ENCODE peak calls at places on chromosomes 4 and X, in seven cellular contexts. K is body of pancreas, P is lower leg skin, V is heart left ventricle, A is uterus, Y is GM12891, J is HepG2. H is an unnamed sample.

GRCh38 chr4:122854860-122855259 is 28.2 kb downstream of the FGF2 start:
- DNase-seq in K (no peak), P (no peak), J (no peak), Y (no peak), A (no peak), V (no peak), H (no peak)

GRCh38 chrX:1851527-1851926 is 236.7 kb downstream of the ASMT start:
- DNase-seq in Y (no peak), J (no peak), V (no peak), P (no peak), A (no peak), K (no peak), H (no peak)

GRCh38 chr4:139419388-139419914 is 34.5 kb upstream of the RAB33B start:
- DNase-seq in P (no peak), A (peak), K (peak), Y (no peak), J (no peak), V (peak), H (no peak)

GRCh38 chrX:10360121-10360520 is 203.3 kb downstream of the CLCN4 start:
- DNase-seq in Y (no peak), J (no peak), K (no peak), V (peak), A (peak), P (no peak), H (no peak)

GRCh38 chrX:123854329-123854728 is 5.5 kb upstream of the XIAP start:
- DNase-seq in J (no peak), P (no peak), V (no peak), K (no peak), Y (no peak), A (no peak), H (no peak)

GRCh38 chrX:39857780-39858179 is 240.0 kb downstream of the BCOR start:
- DNase-seq in V (no peak), P (no peak), A (no peak), K (no peak), Y (no peak), J (no peak), H (no peak)

GRCh38 chr4:80207664-80208063 is 10.4 kb downstream of the PRDM8 start:
- DNase-seq in Y (no peak), K (no peak), P (no peak), V (no peak), A (no peak), J (no peak), H (no peak)

GRCh38 chrX:131816551-131817136 is 206.5 kb upstream of the STK26 start:
- DNase-seq in Y (no peak), P (peak), K (peak), A (peak), J (no peak), V (peak), H (no peak)

GRCh38 chrX:73850124-73851013 is 287.4 kb downstream of the CHIC1 start:
- DNase-seq in P (no peak), K (peak), A (peak), V (no peak), Y (peak), J (peak), H (no peak)

GRCh38 chr4:149933120-149933519 is 117.5 kb upstream of the IQCM start:
- DNase-seq in K (no peak), J (no peak), Y (no peak), P (no peak), V (no peak), A (no peak), H (no peak)

GRCh38 chr4:149927514-149927913 is 111.9 kb upstream of the IQCM start:
- DNase-seq in J (no peak), Y (no peak), P (no peak), K (no peak), A (no peak), V (no peak), H (no peak)

GRCh38 chr4:149932188-149932587 is 116.5 kb upstream of the IQCM start:
- DNase-seq in J (no peak), A (no peak), Y (no peak), P (no peak), K (no peak), V (no peak), H (no peak)

GRCh38 chr4:149923736-149924135 is 108.1 kb upstream of the IQCM start:
- DNase-seq in A (no peak), J (no peak), K (no peak), V (no peak), Y (no peak), P (no peak), H (no peak)

DNA sequence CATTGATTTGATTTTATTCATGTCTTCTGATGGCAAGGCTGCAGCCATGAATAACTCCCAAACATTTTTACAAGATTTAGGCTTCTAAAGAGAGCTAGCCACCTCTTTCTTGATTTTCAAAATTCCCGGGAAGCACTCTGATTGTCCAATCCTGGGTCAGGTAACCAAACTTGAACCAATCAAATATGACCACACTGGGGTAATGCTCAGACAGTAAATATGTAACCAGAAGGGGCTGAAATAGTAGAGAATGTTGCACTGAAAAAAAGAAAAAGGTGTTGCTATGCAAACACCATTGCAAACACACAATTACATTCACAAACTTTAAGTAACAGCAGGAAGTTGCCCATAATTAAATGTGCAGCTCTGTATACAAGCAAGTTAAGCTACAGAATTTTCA is 112.9 kb upstream of the IQCM start:
- DNase-seq in J (no peak), A (no peak), V (no peak), P (no peak), Y (no peak), K (no peak), H (no peak)
- TF ChIP-seq POLR2A in J (no peak), A (no peak), V (no peak), P (no peak), Y (no peak), K (no peak), H (no peak)

GRCh38 chr4:145097821-145098674 is at the start of the genes ABCE1 and ANAPC10:
- DNase-seq in V (peak), K (peak), J (peak), A (peak), Y (peak), P (peak), H (peak)
- TF ChIP-seq POLR2A in V (no peak), K (peak), J (peak), A (no peak), Y (peak), P (no peak), H (peak)

GRCh38 chr4:81694514-81694913 is 222.8 kb upstream of the RASGEF1B start:
- DNase-seq in J (no peak), V (no peak), P (no peak), Y (no peak), K (no peak), A (no peak), H (no peak)
- TF ChIP-seq POLR2A in J (no peak), V (no peak), P (no peak), Y (no peak), K (no peak), A (no peak), H (no peak)

GRCh38 chr4:176001171-176002006 is 64.3 kb upstream of the WDR17 start:
- DNase-seq in P (peak), J (no peak), A (peak), Y (no peak), K (peak), V (peak), H (no peak)
- TF ChIP-seq POLR2A in P (no peak), J (no peak), A (no peak), Y (no peak), K (no peak), V (no peak), H (no peak)

DNA sequence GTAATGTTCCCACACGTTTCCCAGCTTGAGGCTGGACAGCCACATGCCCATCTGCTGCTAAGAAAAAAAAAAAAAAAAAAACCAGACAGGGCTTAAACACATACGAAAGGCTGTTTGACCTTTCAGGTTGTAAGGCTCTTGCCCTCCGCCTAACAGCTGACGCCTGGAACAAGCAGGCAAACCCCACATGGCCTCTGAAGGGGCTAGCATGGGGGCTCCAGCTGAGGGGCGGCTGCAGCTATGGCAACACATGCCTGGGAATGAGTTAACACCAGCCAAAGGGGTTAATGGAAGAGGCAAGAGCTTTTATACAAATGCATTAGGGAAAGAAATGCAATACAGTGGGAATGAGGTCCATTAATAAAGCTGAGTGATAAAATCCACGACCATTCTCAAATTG is 183.6 kb downstream of the ENOX2 start:
- DNase-seq in A (no peak), Y (no peak), J (no peak), K (no peak), V (no peak), P (no peak), H (no peak)
- TF ChIP-seq POLR2A in A (no peak), Y (no peak), J (no peak), K (no peak), V (no peak), P (no peak), H (no peak)

GRCh38 chr4:73725499-73725898 is 14.9 kb upstream of the CXCL8 start:
- DNase-seq in J (no peak), K (no peak), P (no peak), Y (no peak), A (no peak), V (no peak), H (no peak)

GRCh38 chr4:73723945-73724344 is 16.4 kb upstream of the CXCL8 start:
- DNase-seq in V (no peak), P (no peak), Y (no peak), J (no peak), A (no peak), K (no peak), H (no peak)

GRCh38 chr4:73727685-73728084 is 12.7 kb upstream of the CXCL8 start:
- DNase-seq in V (no peak), J (no peak), A (no peak), K (no peak), P (no peak), Y (no peak), H (no peak)

GRCh38 chr4:73728091-73728741 is 12.2 kb upstream of the CXCL8 start:
- DNase-seq in J (no peak), Y (no peak), A (no peak), K (no peak), P (no peak), V (no peak), H (no peak)

GRCh38 chr4:73726000-73726399 is 14.4 kb upstream of the CXCL8 start:
- DNase-seq in V (no peak), Y (no peak), J (no peak), K (peak), A (no peak), P (no peak), H (no peak)
- TF ChIP-seq POLR2A in V (no peak), Y (no peak), J (no peak), K (no peak), A (no peak), P (no peak), H (no peak)

H was measured in erythroblast.